ENCODE peak calls at places on chromosomes 13 and 19, in eight cellular contexts. One of them, this sample, is unnamed.

GRCh38 chr19:38557205-38557799 is 60.5 kb downstream of the MAP4K1 start:
- DNase-seq in stimulated activated naive CD4-positive, alpha-beta T cell: no peak
- DNase-seq in pancreas: no peak
- DNase-seq in activated CD8-positive, alpha-beta memory T cell treated with anti-CD3 and anti-CD28 coated beads for 1 hour: no peak
- DNase-seq in cardiac fibroblast: no peak
- DNase-seq in heart right ventricle: no peak
- DNase-seq in stimulated activated CD4-positive, alpha-beta T cell treated with anti-CD3 and anti-CD28 coated beads, Interleukin-4, amount 100 ng/mL, for 48 hours: no peak
- DNase-seq in AG08395: no peak
- DNase-seq in this sample: no peak

GRCh38 chr19:40521276-40521675 is 54.5 kb downstream of the SPTBN4 start:
- DNase-seq in heart right ventricle: no peak
- DNase-seq in stimulated activated CD4-positive, alpha-beta T cell treated with anti-CD3 and anti-CD28 coated beads, Interleukin-4, amount 100 ng/mL, for 48 hours: no peak
- DNase-seq in cardiac fibroblast: peak; percentile 48
- DNase-seq in stimulated activated naive CD4-positive, alpha-beta T cell: peak; percentile 6
- DNase-seq in activated CD8-positive, alpha-beta memory T cell treated with anti-CD3 and anti-CD28 coated beads for 1 hour: no peak
- DNase-seq in AG08395: no peak
- DNase-seq in pancreas: no peak
- DNase-seq in this sample: no peak

GRCh38 chr19:3520166-3521103 is 14.3 kb downstream of the FZR1 start:
- DNase-seq in stimulated activated CD4-positive, alpha-beta T cell treated with anti-CD3 and anti-CD28 coated beads, Interleukin-4, amount 100 ng/mL, for 48 hours: no peak
- DNase-seq in AG08395: no peak
- DNase-seq in activated CD8-positive, alpha-beta memory T cell treated with anti-CD3 and anti-CD28 coated beads for 1 hour: no peak
- DNase-seq in heart right ventricle: no peak
- DNase-seq in stimulated activated naive CD4-positive, alpha-beta T cell: no peak
- DNase-seq in cardiac fibroblast: no peak
- DNase-seq in pancreas: no peak
- DNase-seq in this sample: no peak

GRCh38 chr13:41017744-41018582 is 1.2 kb downstream of the ELF1 start:
- DNase-seq in stimulated activated CD4-positive, alpha-beta T cell treated with anti-CD3 and anti-CD28 coated beads, Interleukin-4, amount 100 ng/mL, for 48 hours: no peak
- DNase-seq in pancreas: no peak
- DNase-seq in stimulated activated naive CD4-positive, alpha-beta T cell: peak; percentile 32
- DNase-seq in heart right ventricle: no peak
- DNase-seq in cardiac fibroblast: no peak
- DNase-seq in activated CD8-positive, alpha-beta memory T cell treated with anti-CD3 and anti-CD28 coated beads for 1 hour: no peak
- DNase-seq in AG08395: no peak
- DNase-seq in this sample: no peak

GRCh38 chr19:1149259-1150045 is 24.6 kb downstream of the SBNO2 start:
- DNase-seq in AG08395: no peak
- DNase-seq in activated CD8-positive, alpha-beta memory T cell treated with anti-CD3 and anti-CD28 coated beads for 1 hour: no peak
- DNase-seq in stimulated activated CD4-positive, alpha-beta T cell treated with anti-CD3 and anti-CD28 coated beads, Interleukin-4, amount 100 ng/mL, for 48 hours: no peak
- DNase-seq in stimulated activated naive CD4-positive, alpha-beta T cell: no peak
- DNase-seq in pancreas: no peak
- DNase-seq in cardiac fibroblast: no peak
- DNase-seq in heart right ventricle: no peak
- DNase-seq in this sample: no peak

GRCh38 chr13:59342396-59342795 is 821.3 kb downstream of the DIAPH3 start:
- DNase-seq in AG08395: no peak
- DNase-seq in stimulated activated naive CD4-positive, alpha-beta T cell: no peak
- DNase-seq in heart right ventricle: no peak
- DNase-seq in stimulated activated CD4-positive, alpha-beta T cell treated with anti-CD3 and anti-CD28 coated beads, Interleukin-4, amount 100 ng/mL, for 48 hours: no peak
- DNase-seq in activated CD8-positive, alpha-beta memory T cell treated with anti-CD3 and anti-CD28 coated beads for 1 hour: no peak
- DNase-seq in pancreas: no peak
- DNase-seq in cardiac fibroblast: peak; percentile 12
- DNase-seq in this sample: no peak

GRCh38 chr19:50501186-50501567 is 9.8 kb downstream of the JOSD2 start:
- DNase-seq in activated CD8-positive, alpha-beta memory T cell treated with anti-CD3 and anti-CD28 coated beads for 1 hour: no peak
- DNase-seq in heart right ventricle: no peak
- DNase-seq in pancreas: no peak
- DNase-seq in cardiac fibroblast: no peak
- DNase-seq in stimulated activated naive CD4-positive, alpha-beta T cell: no peak
- DNase-seq in stimulated activated CD4-positive, alpha-beta T cell treated with anti-CD3 and anti-CD28 coated beads, Interleukin-4, amount 100 ng/mL, for 48 hours: no peak
- DNase-seq in AG08395: no peak
- DNase-seq in this sample: no peak

GRCh38 chr13:100159584-100159983 is 70.7 kb downstream of the PCCA start:
- DNase-seq in pancreas: no peak
- DNase-seq in AG08395: no peak
- DNase-seq in stimulated activated naive CD4-positive, alpha-beta T cell: no peak
- DNase-seq in cardiac fibroblast: no peak
- DNase-seq in activated CD8-positive, alpha-beta memory T cell treated with anti-CD3 and anti-CD28 coated beads for 1 hour: no peak
- DNase-seq in stimulated activated CD4-positive, alpha-beta T cell treated with anti-CD3 and anti-CD28 coated beads, Interleukin-4, amount 100 ng/mL, for 48 hours: no peak
- DNase-seq in heart right ventricle: no peak
- DNase-seq in this sample: no peak

GRCh38 chr19:36605101-36605838 is at the start of gene ZNF382:
- DNase-seq in heart right ventricle: peak; percentile 81
- DNase-seq in pancreas: peak; percentile 75
- DNase-seq in AG08395: peak; percentile 91
- DNase-seq in activated CD8-positive, alpha-beta memory T cell treated with anti-CD3 and anti-CD28 coated beads for 1 hour: peak; percentile 62
- DNase-seq in stimulated activated naive CD4-positive, alpha-beta T cell: peak; percentile 91
- DNase-seq in stimulated activated CD4-positive, alpha-beta T cell treated with anti-CD3 and anti-CD28 coated beads, Interleukin-4, amount 100 ng/mL, for 48 hours: peak; percentile 83
- DNase-seq in cardiac fibroblast: peak; percentile 71
- DNase-seq in this sample: peak; percentile 99

GRCh38 chr19:23516266-23516665 is 121.0 kb upstream of the ZNF91 start:
- DNase-seq in heart right ventricle: no peak
- DNase-seq in activated CD8-positive, alpha-beta memory T cell treated with anti-CD3 and anti-CD28 coated beads for 1 hour: no peak
- DNase-seq in pancreas: no peak
- DNase-seq in cardiac fibroblast: no peak
- DNase-seq in stimulated activated CD4-positive, alpha-beta T cell treated with anti-CD3 and anti-CD28 coated beads, Interleukin-4, amount 100 ng/mL, for 48 hours: no peak
- DNase-seq in stimulated activated naive CD4-positive, alpha-beta T cell: no peak
- DNase-seq in AG08395: no peak
- DNase-seq in this sample: no peak

GRCh38 chr19:30669329-30670010 is 297.3 kb downstream of the ZNF536 start:
- DNase-seq in AG08395: peak; percentile 62
- DNase-seq in stimulated activated naive CD4-positive, alpha-beta T cell: peak; percentile 44
- DNase-seq in pancreas: no peak
- DNase-seq in cardiac fibroblast: peak; percentile 51
- DNase-seq in heart right ventricle: peak; percentile 56
- DNase-seq in stimulated activated CD4-positive, alpha-beta T cell treated with anti-CD3 and anti-CD28 coated beads, Interleukin-4, amount 100 ng/mL, for 48 hours: peak; percentile 53
- DNase-seq in activated CD8-positive, alpha-beta memory T cell treated with anti-CD3 and anti-CD28 coated beads for 1 hour: no peak
- DNase-seq in this sample: peak; percentile 82

This sample was measured in D341Med.